ENCODE peak calls at places on chromosomes 13 and 19, in five cellular contexts. One of them, this sample, is unnamed.

GRCh38 chr13:113801289-113801961 is 42.4 kb downstream of the TMEM255B start:
- DNase-seq in mammary epithelial cell: no peak
- DNase-seq in GOT3: no peak
- DNase-seq in CD8-positive, alpha-beta T cell: no peak
- DNase-seq in cardiac fibroblast: no peak
- DNase-seq in this sample: no peak

GRCh38 chr13:91699863-91700262 is 301.4 kb downstream of the GPC5 start:
- DNase-seq in mammary epithelial cell: no peak
- DNase-seq in GOT3: no peak
- DNase-seq in CD8-positive, alpha-beta T cell: no peak
- DNase-seq in cardiac fibroblast: no peak
- DNase-seq in this sample: no peak

GRCh38 chr13:113666951-113667701 is at the start of gene GRK1:
- DNase-seq in mammary epithelial cell: no peak
- DNase-seq in GOT3: no peak
- DNase-seq in CD8-positive, alpha-beta T cell: no peak
- DNase-seq in cardiac fibroblast: no peak
- DNase-seq in this sample: no peak

GRCh38 chr13:70338608-70339007 is 230.4 kb upstream of the KLHL1 start:
- DNase-seq in mammary epithelial cell: no peak
- DNase-seq in GOT3: no peak
- DNase-seq in CD8-positive, alpha-beta T cell: no peak
- DNase-seq in cardiac fibroblast: no peak
- DNase-seq in this sample: no peak

GRCh38 chr19:39129116-39129515 is 3.5 kb downstream of the PAK4 start:
- DNase-seq in mammary epithelial cell: no peak
- DNase-seq in GOT3: no peak
- DNase-seq in CD8-positive, alpha-beta T cell: no peak
- DNase-seq in cardiac fibroblast: no peak
- DNase-seq in this sample: no peak

GRCh38 chr19:23817519-23817918 is 58.8 kb upstream of the ZNF681 start:
- DNase-seq in mammary epithelial cell: peak; percentile 14
- DNase-seq in GOT3: no peak
- DNase-seq in CD8-positive, alpha-beta T cell: peak; percentile 57
- DNase-seq in cardiac fibroblast: peak; percentile 36
- DNase-seq in this sample: peak; percentile 17

GRCh38 chr13:35485451-35485850 is 9.0 kb upstream of the MAB21L1 start:
- DNase-seq in mammary epithelial cell: no peak
- DNase-seq in GOT3: no peak
- DNase-seq in CD8-positive, alpha-beta T cell: no peak
- DNase-seq in cardiac fibroblast: no peak
- DNase-seq in this sample: no peak

GRCh38 chr19:45767410-45767880 is 1.6 kb downstream of the SIX5 start:
- DNase-seq in mammary epithelial cell: peak; percentile 81
- DNase-seq in GOT3: peak; percentile 28
- DNase-seq in CD8-positive, alpha-beta T cell: no peak
- DNase-seq in cardiac fibroblast: peak; percentile 87
- DNase-seq in this sample: no peak

GRCh38 chr13:66915596-66916185 is 314.4 kb downstream of the PCDH9 start:
- DNase-seq in mammary epithelial cell: peak; percentile 39
- DNase-seq in GOT3: no peak
- DNase-seq in CD8-positive, alpha-beta T cell: no peak
- DNase-seq in cardiac fibroblast: peak; percentile 66
- DNase-seq in this sample: peak; percentile 4

GRCh38 chr19:49357186-49357585 is 5.0 kb downstream of the TEAD2 start:
- DNase-seq in mammary epithelial cell: no peak
- DNase-seq in GOT3: no peak
- DNase-seq in CD8-positive, alpha-beta T cell: no peak
- DNase-seq in cardiac fibroblast: no peak
- DNase-seq in this sample: no peak

GRCh38 chr13:30851697-30852096 is 54.4 kb upstream of the MEDAG start:
- DNase-seq in mammary epithelial cell: no peak
- DNase-seq in GOT3: no peak
- DNase-seq in CD8-positive, alpha-beta T cell: no peak
- DNase-seq in cardiac fibroblast: no peak
- DNase-seq in this sample: no peak

GRCh38 chr13:49679244-49679643 is 12.0 kb downstream of the EBPL start:
- DNase-seq in mammary epithelial cell: no peak
- DNase-seq in GOT3: no peak
- DNase-seq in CD8-positive, alpha-beta T cell: no peak
- DNase-seq in cardiac fibroblast: no peak
- DNase-seq in this sample: no peak

GRCh38 chr13:71867101-71867814 is at the start of gene DACH1:
- DNase-seq in mammary epithelial cell: peak; percentile 23
- DNase-seq in GOT3: no peak
- DNase-seq in CD8-positive, alpha-beta T cell: no peak
- DNase-seq in cardiac fibroblast: peak; percentile 62
- DNase-seq in this sample: peak; percentile 43

GRCh38 chr13:26446751-26447150 is 110.7 kb upstream of the WASF3 start:
- DNase-seq in mammary epithelial cell: no peak
- DNase-seq in GOT3: no peak
- DNase-seq in CD8-positive, alpha-beta T cell: no peak
- DNase-seq in cardiac fibroblast: peak; percentile 34
- DNase-seq in this sample: no peak

GRCh38 chr19:34985249-34986022 is 14.7 kb upstream of the GRAMD1A start:
- DNase-seq in mammary epithelial cell: no peak
- DNase-seq in GOT3: no peak
- DNase-seq in CD8-positive, alpha-beta T cell: peak; percentile 70
- DNase-seq in cardiac fibroblast: peak; percentile 59
- DNase-seq in this sample: peak; percentile 28

GRCh38 chr13:51330741-51331140 is 8.8 kb upstream of the SERPINE3 start:
- DNase-seq in mammary epithelial cell: peak; percentile 50
- DNase-seq in GOT3: no peak
- DNase-seq in CD8-positive, alpha-beta T cell: no peak
- DNase-seq in cardiac fibroblast: peak; percentile 60
- DNase-seq in this sample: no peak

GRCh38 chr19:46081928-46082727 is 41.3 kb upstream of the IGFL4 start:
- DNase-seq in mammary epithelial cell: peak; percentile 61
- DNase-seq in GOT3: no peak
- DNase-seq in CD8-positive, alpha-beta T cell: no peak
- DNase-seq in cardiac fibroblast: peak; percentile 83
- DNase-seq in this sample: peak; percentile 56

GRCh38 chr19:35501684-35502083 is 11.4 kb upstream of the KRTDAP start:
- DNase-seq in mammary epithelial cell: no peak
- DNase-seq in GOT3: no peak
- DNase-seq in CD8-positive, alpha-beta T cell: no peak
- DNase-seq in cardiac fibroblast: no peak
- DNase-seq in this sample: no peak

GRCh38 chr19:10730932-10731331 is 13.1 kb downstream of the DNM2 start:
- DNase-seq in mammary epithelial cell: no peak
- DNase-seq in GOT3: no peak
- DNase-seq in CD8-positive, alpha-beta T cell: no peak
- DNase-seq in cardiac fibroblast: no peak
- DNase-seq in this sample: peak; percentile 70

GRCh38 chr19:16397791-16398529 is 73.3 kb downstream of the KLF2 start:
- DNase-seq in mammary epithelial cell: peak; percentile 30
- DNase-seq in GOT3: no peak
- DNase-seq in CD8-positive, alpha-beta T cell: no peak
- DNase-seq in cardiac fibroblast: peak; percentile 34
- DNase-seq in this sample: peak; percentile 42

GRCh38 chr19:28977826-28978225 is 235.1 kb downstream of the UQCRFS1 start:
- DNase-seq in mammary epithelial cell: no peak
- DNase-seq in GOT3: no peak
- DNase-seq in CD8-positive, alpha-beta T cell: no peak
- DNase-seq in cardiac fibroblast: no peak
- DNase-seq in this sample: no peak

GRCh38 chr13:97231118-97231831 is 9.1 kb downstream of the MBNL2 start:
- DNase-seq in mammary epithelial cell: peak; percentile 59
- DNase-seq in GOT3: no peak
- DNase-seq in CD8-positive, alpha-beta T cell: no peak
- DNase-seq in cardiac fibroblast: no peak
- DNase-seq in this sample: peak; percentile 49

GRCh38 chr13:21079761-21080730 is 18.7 kb upstream of the LATS2 start:
- DNase-seq in mammary epithelial cell: peak; percentile 64
- DNase-seq in GOT3: no peak
- DNase-seq in CD8-positive, alpha-beta T cell: no peak
- DNase-seq in cardiac fibroblast: peak; percentile 92
- DNase-seq in this sample: no peak

GRCh38 chr13:73171926-73172325 is 113.1 kb downstream of the KLF5 start:
- DNase-seq in mammary epithelial cell: peak; percentile 51
- DNase-seq in GOT3: no peak
- DNase-seq in CD8-positive, alpha-beta T cell: no peak
- DNase-seq in cardiac fibroblast: peak; percentile 57
- DNase-seq in this sample: no peak

GRCh38 chr13:59545007-59545406 is 618.7 kb downstream of the DIAPH3 start:
- DNase-seq in mammary epithelial cell: no peak
- DNase-seq in GOT3: no peak
- DNase-seq in CD8-positive, alpha-beta T cell: no peak
- DNase-seq in cardiac fibroblast: no peak
- DNase-seq in this sample: no peak

GRCh38 chr13:41188584-41188983 is 5.8 kb downstream of the KBTBD7 start:
- DNase-seq in mammary epithelial cell: no peak
- DNase-seq in GOT3: no peak
- DNase-seq in CD8-positive, alpha-beta T cell: no peak
- DNase-seq in cardiac fibroblast: peak; percentile 54
- DNase-seq in this sample: no peak

GRCh38 chr13:113083402-113084061 is 22.1 kb upstream of the F7 start:
- DNase-seq in mammary epithelial cell: no peak
- DNase-seq in GOT3: no peak
- DNase-seq in CD8-positive, alpha-beta T cell: no peak
- DNase-seq in cardiac fibroblast: peak; percentile 56
- DNase-seq in this sample: peak; percentile 90

GRCh38 chr19:5046339-5047039 is 77.6 kb downstream of the KDM4B start:
- DNase-seq in mammary epithelial cell: peak; percentile 17
- DNase-seq in GOT3: no peak
- DNase-seq in CD8-positive, alpha-beta T cell: no peak
- DNase-seq in cardiac fibroblast: peak; percentile 66
- DNase-seq in this sample: peak; percentile 18

GRCh38 chr19:55165952-55166529 is 372 bp downstream of the DNAAF3 start:
- DNase-seq in mammary epithelial cell: peak; percentile 75
- DNase-seq in GOT3: no peak
- DNase-seq in CD8-positive, alpha-beta T cell: peak; percentile 51
- DNase-seq in cardiac fibroblast: peak; percentile 79
- DNase-seq in this sample: peak; percentile 64

GRCh38 chr13:110726726-110727125 is 13.2 kb downstream of the ING1 start:
- DNase-seq in mammary epithelial cell: no peak
- DNase-seq in GOT3: no peak
- DNase-seq in CD8-positive, alpha-beta T cell: peak; percentile 71
- DNase-seq in cardiac fibroblast: no peak
- DNase-seq in this sample: no peak

GRCh38 chr13:104586010-104586746 is 1520.0 kb upstream of the SLC10A2 start:
- DNase-seq in mammary epithelial cell: no peak
- DNase-seq in GOT3: no peak
- DNase-seq in CD8-positive, alpha-beta T cell: no peak
- DNase-seq in cardiac fibroblast: peak; percentile 76
- DNase-seq in this sample: no peak

This sample was measured in Ammon's horn.